ENCODE peak calls at places on chromosomes 13 and 19, in four cellular contexts. A is naive B cell, X is LHCN-M2, P is ACHN. S is an unnamed sample.
A peak's percentile ranks its signal among the peaks of the same experiment; 100 is the strongest.

GRCh38 chr13:105346141-105346766 is 1189.2 kb downstream of the EFNB2 start:
- DNase-seq in P (peak; percentile 50), A (no peak), X (peak; percentile 94), S (no peak)

GRCh38 chr13:85261757-85262346 is 537.4 kb downstream of the SLITRK6 start:
- DNase-seq in X (no peak), A (no peak), P (peak; percentile 23), S (peak; percentile 4)

GRCh38 chr13:41075034-41075433 is 13.7 kb downstream of the WBP4 start:
- DNase-seq in P (peak; percentile 42), X (peak; percentile 31), A (peak; percentile 43), S (peak; percentile 28)

GRCh38 chr13:39616087-39616694 is 13.2 kb upstream of the LHFPL6 start:
- DNase-seq in X (peak; percentile 64), A (peak; percentile 40), P (peak; percentile 65), S (peak; percentile 79)

GRCh38 chr19:47161876-47162489 is 31.3 kb downstream of the SAE1 start:
- DNase-seq in A (no peak), X (no peak), P (no peak), S (no peak)

GRCh38 chr13:49165798-49166752 is 54.1 kb upstream of the MLNR start:
- DNase-seq in P (no peak), X (no peak), A (no peak), S (no peak)

GRCh38 chr19:1122972-1123363 is 19.2 kb downstream of the GPX4 start:
- DNase-seq in A (no peak), X (peak; percentile 63), P (peak; percentile 66), S (peak; percentile 45)

GRCh38 chr13:73075546-73075945 is 16.7 kb downstream of the KLF5 start:
- DNase-seq in A (no peak), X (no peak), P (no peak), S (no peak)

GRCh38 chr13:88005188-88005587 is 334.0 kb downstream of the SLITRK5 start:
- DNase-seq in P (no peak), A (no peak), X (no peak), S (no peak)

GRCh38 chr19:5178051-5178450 is 162.6 kb downstream of the PTPRS start:
- DNase-seq in P (no peak), X (no peak), A (no peak), S (no peak)

GRCh38 chr19:6272913-6273600 is 6.7 kb downstream of the MLLT1 start:
- DNase-seq in A (no peak), P (no peak), X (no peak), S (no peak)

GRCh38 chr13:41590122-41590521 is 132.8 kb downstream of the RGCC start:
- DNase-seq in X (no peak), A (no peak), P (no peak), S (no peak)

GRCh38 chr13:99028890-99029289 is 51.0 kb upstream of the DOCK9 start:
- DNase-seq in X (no peak), A (no peak), P (peak; percentile 4), S (no peak)

GRCh38 chr19:10660346-10660745 is 6.2 kb downstream of the ILF3 start:
- DNase-seq in P (no peak), X (no peak), A (no peak), S (no peak)

GRCh38 chr13:110779046-110779445 is 65.5 kb downstream of the ING1 start:
- DNase-seq in P (no peak), X (no peak), A (no peak), S (no peak)

GRCh38 chr19:4979211-4979807 is 10.4 kb downstream of the KDM4B start:
- DNase-seq in A (no peak), X (no peak), P (no peak), S (no peak)

GRCh38 chr13:26628706-26629105 is 71.2 kb downstream of the WASF3 start:
- DNase-seq in X (peak; percentile 43), P (peak; percentile 3), A (no peak), S (peak; percentile 43)

GRCh38 chr13:74774252-74774651 is 640.0 kb upstream of the KLF12 start:
- DNase-seq in X (peak; percentile 75), A (no peak), P (no peak), S (no peak)

GRCh38 chr13:84653915-84654534 is 771.8 kb upstream of the SLITRK1 start:
- DNase-seq in P (no peak), X (no peak), A (no peak), S (no peak)

GRCh38 chr13:97723655-97724054 is 229.8 kb upstream of the IPO5 start:
- DNase-seq in X (no peak), P (no peak), A (no peak), S (no peak)

GRCh38 chr19:7266832-7267231 is 27.4 kb downstream of the INSR start:
- DNase-seq in A (no peak), P (no peak), X (no peak), S (no peak)

GRCh38 chr13:105410602-105411001 is 1124.9 kb downstream of the EFNB2 start:
- DNase-seq in A (no peak), X (peak; percentile 53), P (no peak), S (no peak)

GRCh38 chr13:100788540-100788939 is 113.9 kb upstream of the TMTC4 start:
- DNase-seq in X (no peak), A (no peak), P (no peak), S (no peak)

GRCh38 chr13:42720116-42720857 is 61.1 kb upstream of the FAM216B start:
- DNase-seq in A (no peak), X (peak; percentile 91), P (peak; percentile 74), S (peak; percentile 95)

GRCh38 chr13:93180376-93180966 is 46.1 kb upstream of the GPC6 start:
- DNase-seq in P (no peak), X (peak; percentile 79), A (no peak), S (no peak)

GRCh38 chr19:51020988-51021651 is 1.6 kb upstream of the KLK10 start:
- DNase-seq in A (no peak), P (peak; percentile 39), X (peak; percentile 43), S (peak; percentile 90)

GRCh38 chr19:2888739-2889224 is 11.9 kb upstream of the ZNF57 start:
- DNase-seq in A (peak; percentile 61), X (no peak), P (no peak), S (peak; percentile 32)

GRCh38 chr19:10010247-10010691 is at the start of gene COL5A3:
- DNase-seq in A (no peak), P (no peak), X (no peak), S (peak; percentile 22)

GRCh38 chr19:9958451-9958850 is 22.1 kb upstream of the OLFM2 start:
- DNase-seq in A (no peak), X (peak; percentile 31), P (no peak), S (no peak)

GRCh38 chr13:97505022-97505421 is 71.1 kb downstream of the RAP2A start:
- DNase-seq in A (no peak), X (no peak), P (no peak), S (no peak)

GRCh38 chr19:8673281-8673891 is 25.2 kb downstream of the ACTL9 start:
- DNase-seq in A (no peak), P (no peak), X (no peak), S (no peak)

GRCh38 chr19:42422576-42423461 is 4.4 kb downstream of the LIPE start:
- DNase-seq in P (peak; percentile 12), A (peak; percentile 74), X (peak; percentile 17), S (peak; percentile 66)

GRCh38 chr19:44900328-44901244 is 5.0 kb upstream of the APOE start:
- DNase-seq in X (no peak), A (no peak), P (no peak), S (no peak)